ENCODE peak calls at places on chromosomes 2 and 18, in four cellular contexts. E is HepG2, Q is K562, H is GM12878. X is an unnamed sample.

GRCh38 chr2:73268831-73269685 is 15.2 kb downstream of the FBXO41 start:
- DNase-seq in E (no peak), Q (no peak), H (no peak), X (peak; percentile 82)

GRCh38 chr2:159098815-159099455 is 130.5 kb downstream of the TANC1 start:
- DNase-seq in E (peak; percentile 18), Q (no peak), H (no peak), X (no peak)

GRCh38 chr2:157726946-157727345 is 98.3 kb upstream of the ACVR1C start:
- DNase-seq in E (no peak), Q (no peak), H (no peak), X (no peak)

GRCh38 chr2:21754164-21754788 is 630.5 kb downstream of the TDRD15 start:
- DNase-seq in E (peak; percentile 10), Q (no peak), H (no peak), X (no peak)

GRCh38 chr2:156890498-156891148 is 366.9 kb upstream of the GALNT5 start:
- DNase-seq in E (no peak), Q (no peak), H (no peak), X (no peak)

GRCh38 chr2:232405943-232406510 is 617 bp upstream of the ALPG start:
- DNase-seq in E (no peak), Q (no peak), H (no peak), X (no peak)

GRCh38 chr2:25492726-25493125 is 151.0 kb upstream of the DNMT3A start:
- DNase-seq in E (no peak), Q (no peak), H (no peak), X (no peak)

GRCh38 chr2:220856486-220856885 is 715.6 kb downstream of the EPHA4 start:
- DNase-seq in E (no peak), Q (no peak), H (no peak), X (no peak)

GRCh38 chr2:9150568-9150900 is 56.1 kb upstream of the ASAP2 start:
- DNase-seq in E (no peak), Q (no peak), H (no peak), X (no peak)
- TF ChIP-seq ZNF274 in E (no peak), Q (no peak), H (no peak), X (no peak)

GRCh38 chr18:23207994-23208393 is 72.7 kb downstream of the CABLES1 start:
- DNase-seq in E (no peak), Q (no peak), H (no peak), X (no peak)

GRCh38 chr18:23210526-23210925 is 75.2 kb downstream of the CABLES1 start:
- DNase-seq in E (no peak), Q (no peak), H (no peak), X (no peak)

GRCh38 chr18:23208600-23208999 is 73.3 kb downstream of the CABLES1 start:
- DNase-seq in E (no peak), Q (no peak), H (no peak), X (no peak)

GRCh38 chr18:23209796-23210195 is 74.5 kb downstream of the CABLES1 start:
- DNase-seq in E (no peak), Q (no peak), H (no peak), X (no peak)

GRCh38 chr18:23209031-23209430 is 73.7 kb downstream of the CABLES1 start:
- DNase-seq in E (peak; percentile 53), Q (no peak), H (no peak), X (no peak)
- TF ChIP-seq ZNF274 in E (no peak), Q (no peak), H (no peak), X (no peak)

DNA sequence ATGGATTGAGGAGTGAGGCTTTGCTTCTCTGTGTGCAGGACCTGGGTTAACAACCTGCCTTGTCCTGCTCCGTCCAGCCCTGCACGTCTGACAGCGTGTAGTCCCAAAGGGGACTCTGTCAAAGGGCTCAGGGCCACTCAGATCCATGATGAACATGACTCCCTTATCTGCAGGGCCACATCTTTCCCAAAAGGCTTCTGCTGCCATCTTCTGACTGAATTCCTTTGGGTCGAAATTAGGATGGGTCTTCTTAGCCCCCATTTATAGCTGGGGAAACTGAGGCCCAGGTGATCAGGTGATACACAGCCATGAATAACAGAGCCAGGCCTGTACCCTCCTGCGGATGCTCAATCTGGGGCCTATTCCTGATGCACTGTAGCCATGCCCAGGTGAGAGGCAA is 109.2 kb downstream of the CELF4 start:
- DNase-seq in E (no peak), Q (no peak), H (no peak), X (no peak)
- TF ChIP-seq ZNF274 in E (no peak), Q (no peak), H (no peak), X (no peak)

DNA sequence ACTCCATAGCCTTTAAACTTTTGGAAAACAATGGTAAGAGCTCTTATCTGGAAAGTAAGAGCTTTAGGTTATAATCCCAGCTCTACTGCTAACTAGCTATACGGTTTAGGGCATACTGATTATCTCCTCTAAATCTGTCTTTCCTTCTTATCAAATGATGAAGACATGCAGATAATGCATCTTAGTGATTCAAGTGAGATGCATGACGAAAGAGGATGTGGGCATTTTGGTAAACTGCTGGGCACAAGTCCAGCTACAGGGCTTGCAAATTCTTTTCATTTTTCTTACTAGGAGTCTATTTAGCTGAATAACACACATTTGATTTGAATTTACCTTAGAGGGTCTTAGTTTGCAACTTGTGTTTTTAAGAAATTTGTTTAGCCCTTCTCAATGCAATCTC is 1604.8 kb upstream of the ZEB2 start:
- DNase-seq in E (no peak), Q (no peak), H (no peak), X (no peak)
- TF ChIP-seq ZNF274 in E (no peak), Q (no peak), H (no peak), X (no peak)

X was measured in HCT116.